ENCODE peak calls at places on chromosome 22, in four cellular contexts. D, N, M and E are unnamed samples.

GRCh38 chr22:24996420-24996952 is 44.0 kb downstream of the KIAA1671 start:
- DNase-seq in M (no peak), N (no peak), D (no peak), E (no peak)

GRCh38 chr22:38868286-38868721 is 3.7 kb downstream of the CBX6 start:
- DNase-seq in D (no peak), M (no peak), N (no peak), E (no peak)

GRCh38 chr22:49359061-49359460 is 468.6 kb downstream of the BRD1 start:
- DNase-seq in D (no peak), M (no peak), N (no peak), E (no peak)

GRCh38 chr22:35349704-35350538 is 31.0 kb upstream of the HMOX1 start:
- DNase-seq in D (no peak), M (peak; percentile 74), N (no peak), E (no peak)

GRCh38 chr22:39490966-39491680 is 11.0 kb upstream of the MIEF1 start:
- DNase-seq in M (no peak), N (no peak), D (no peak), E (no peak)

GRCh38 chr22:18987765-18988164 is 51.7 kb upstream of the PRODH start:
- DNase-seq in M (peak; percentile 16), D (peak; percentile 4), N (no peak), E (no peak)

GRCh38 chr22:40413873-40414272 is 43.5 kb downstream of the SGSM3 start:
- DNase-seq in M (peak; percentile 38), N (no peak), D (no peak), E (no peak)

GRCh38 chr22:19819209-19819910 is 35.3 kb downstream of the GNB1L start:
- DNase-seq in N (no peak), D (no peak), M (no peak), E (no peak)

GRCh38 chr22:32024791-32025190 is 18.3 kb upstream of the SLC5A1 start:
- DNase-seq in N (no peak), M (no peak), D (peak; percentile 33), E (no peak)